ENCODE peak calls at places on chromosomes 3 and 15, in six cellular contexts. Z is HepG2, T is A549, C is HL-60, R is Panc1, A is GM12878. D is an unnamed sample.

GRCh38 chr3:15368561-15369135 is 36.3 kb upstream of the SH3BP5 start:
- DNase-seq in Z (no peak), C (no peak), A (no peak), R (no peak), T (no peak), D (no peak)

GRCh38 chr3:113695426-113695817 is 1.0 kb downstream of the USF3 start:
- DNase-seq in R (no peak), Z (peak; percentile 44), C (no peak), A (no peak), T (no peak), D (no peak)

GRCh38 chr15:73176579-73176978 is 124.3 kb downstream of the NEO1 start:
- DNase-seq in A (no peak), C (no peak), R (no peak), Z (no peak), T (no peak), D (no peak)

GRCh38 chr3:101677436-101678286 is 729 bp upstream of the ZBTB11 start:
- DNase-seq in Z (no peak), C (peak; percentile 30), A (no peak), R (no peak), T (no peak), D (no peak)

GRCh38 chr3:16252243-16252978 is 12.3 kb downstream of the DPH3 start:
- DNase-seq in T (no peak), C (no peak), Z (peak; percentile 91), A (peak; percentile 32), R (no peak), D (no peak)

GRCh38 chr3:171383206-171384018 is 76.8 kb downstream of the TNIK start:
- DNase-seq in T (no peak), R (no peak), C (no peak), Z (no peak), A (no peak), D (no peak)

GRCh38 chr15:76274226-76274625 is 37.0 kb downstream of the ETFA start:
- DNase-seq in C (no peak), Z (no peak), T (no peak), R (no peak), A (no peak), D (no peak)

GRCh38 chr3:37163262-37164020 is 10.9 kb downstream of the LRRFIP2 start:
- DNase-seq in A (no peak), R (no peak), C (no peak), Z (no peak), T (no peak), D (no peak)

GRCh38 chr15:25710184-25710583 is 152.9 kb downstream of the ATP10A start:
- DNase-seq in T (peak; percentile 28), R (no peak), C (no peak), Z (peak; percentile 18), A (no peak), D (no peak)

GRCh38 chr3:191688756-191689433 is 227.9 kb downstream of the PYDC2 start:
- DNase-seq in Z (no peak), C (no peak), T (no peak), R (no peak), A (no peak), D (no peak)

GRCh38 chr3:131922356-131922755 is 112.5 kb downstream of the CPNE4 start:
- DNase-seq in Z (no peak), R (no peak), C (no peak), T (no peak), A (no peak), D (no peak)

GRCh38 chr3:190265795-190266194 is 56.5 kb downstream of the CLDN1 start:
- DNase-seq in Z (no peak), A (no peak), R (no peak), T (no peak), C (no peak), D (peak; percentile 34)

GRCh38 chr3:53844262-53845102 is 1.7 kb downstream of the CHDH start:
- DNase-seq in C (no peak), Z (peak; percentile 85), T (no peak), R (no peak), A (no peak), D (no peak)

GRCh38 chr3:16318216-16318615 is 53.2 kb downstream of the OXNAD1 start:
- DNase-seq in Z (no peak), A (no peak), T (no peak), R (no peak), C (no peak), D (no peak)

GRCh38 chr3:83946554-83946953 is 1012.2 kb upstream of the CADM2 start:
- DNase-seq in A (no peak), C (no peak), Z (no peak), R (no peak), T (no peak), D (no peak)

GRCh38 chr15:62253294-62253693 is 88.2 kb upstream of the C2CD4B start:
- DNase-seq in R (no peak), T (no peak), A (no peak), C (no peak), Z (no peak), D (no peak)

GRCh38 chr15:75456710-75457109 is 5.2 kb upstream of the SIN3A start:
- DNase-seq in A (no peak), T (peak; percentile 25), Z (no peak), R (no peak), C (peak; percentile 75), D (no peak)

GRCh38 chr3:72334681-72335457 is 513.4 kb downstream of the SHQ1 start:
- DNase-seq in Z (no peak), R (no peak), A (no peak), T (no peak), C (no peak), D (no peak)

DNA sequence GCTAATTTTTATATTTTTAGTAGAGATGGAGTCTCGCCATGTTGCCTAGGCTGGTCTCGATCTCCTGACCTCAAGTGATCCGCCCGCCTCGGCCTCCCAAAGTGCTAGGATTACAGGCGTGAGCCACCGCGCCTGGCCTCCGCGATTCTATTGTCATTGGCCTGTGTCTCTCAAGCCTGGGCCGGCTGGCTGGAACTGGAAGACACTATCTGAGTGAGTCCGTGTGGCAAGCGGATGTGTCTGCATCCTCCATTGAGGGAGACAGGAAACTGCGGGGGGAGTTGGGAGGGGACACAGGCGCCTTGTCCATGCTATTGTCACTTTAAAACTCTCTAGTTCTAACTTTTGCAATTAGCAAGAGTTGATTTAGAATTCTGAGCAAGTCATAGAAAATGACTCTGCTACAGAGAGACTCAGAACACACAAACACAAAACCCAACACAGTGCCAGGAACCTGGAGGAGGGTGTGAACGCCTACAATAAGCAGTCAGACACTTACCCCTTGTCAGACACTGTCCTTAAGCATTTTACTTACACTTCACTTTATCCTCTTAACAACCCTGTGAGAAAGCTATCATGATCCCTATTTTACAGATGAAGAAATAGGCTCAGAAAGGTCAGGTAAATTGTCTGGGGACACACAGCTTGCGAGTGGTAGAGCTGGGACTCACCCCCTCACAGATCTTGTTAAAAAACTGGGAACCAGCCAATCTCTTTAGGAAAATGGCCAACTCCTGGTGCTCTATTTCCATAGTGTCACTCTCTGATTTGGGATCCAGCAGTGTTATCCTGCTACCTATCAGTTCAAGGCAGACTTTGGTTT is 38.7 kb downstream of the ANP32A start:
- DNase-seq in Z (no peak), R (no peak), T (no peak), A (no peak), C (peak; percentile 95), D (no peak)
- TF ChIP-seq REST in Z (no peak), R (no peak), T (no peak), A (no peak), C (no peak), D (no peak)

GRCh38 chr3:148991219-148992026 is at the start of gene GYG1:
- DNase-seq in R (no peak), T (peak; percentile 82), Z (peak; percentile 68), A (no peak), C (peak; percentile 78), D (peak; percentile 60)

GRCh38 chr3:148992635-148993230 is 1.4 kb downstream of the GYG1 start:
- DNase-seq in C (no peak), R (no peak), Z (no peak), T (no peak), A (no peak), D (no peak)

GRCh38 chr3:148990211-148990610 is 1.1 kb upstream of the GYG1 start:
- DNase-seq in Z (no peak), T (no peak), C (peak; percentile 82), R (no peak), A (no peak), D (no peak)

GRCh38 chr3:148997623-148998022 is 6.3 kb downstream of the GYG1 start:
- DNase-seq in Z (no peak), T (no peak), A (no peak), C (no peak), R (no peak), D (no peak)

GRCh38 chr3:148992027-148992634 is 791 bp downstream of the GYG1 start:
- DNase-seq in R (no peak), A (no peak), Z (peak; percentile 8), C (peak; percentile 43), T (peak; percentile 26), D (no peak)
- TF ChIP-seq REST in R (no peak), A (no peak), Z (no peak), C (no peak), T (no peak), D (no peak)

GRCh38 chr3:30604566-30604965 is 1.8 kb upstream of the TGFBR2 start:
- DNase-seq in R (no peak), C (peak; percentile 54), Z (no peak), A (no peak), T (no peak), D (no peak)

GRCh38 chr3:30606301-30607031 is at the start of gene TGFBR2:
- DNase-seq in Z (peak; percentile 98), T (peak; percentile 96), C (peak; percentile 96), R (peak; percentile 86), A (peak; percentile 5), D (peak; percentile 95)

GRCh38 chr3:30605706-30606300 is 598 bp upstream of the TGFBR2 start:
- DNase-seq in Z (no peak), T (no peak), A (no peak), C (no peak), R (no peak), D (no peak)

GRCh38 chr3:30604091-30604490 is 2.3 kb upstream of the TGFBR2 start:
- DNase-seq in C (peak; percentile 39), T (no peak), A (no peak), R (no peak), Z (no peak), D (no peak)

GRCh38 chr3:30605005-30605404 is 1.4 kb upstream of the TGFBR2 start:
- DNase-seq in A (no peak), T (no peak), R (no peak), Z (no peak), C (no peak), D (no peak)
- TF ChIP-seq REST in A (no peak), T (no peak), R (no peak), Z (no peak), C (no peak), D (no peak)

DNA sequence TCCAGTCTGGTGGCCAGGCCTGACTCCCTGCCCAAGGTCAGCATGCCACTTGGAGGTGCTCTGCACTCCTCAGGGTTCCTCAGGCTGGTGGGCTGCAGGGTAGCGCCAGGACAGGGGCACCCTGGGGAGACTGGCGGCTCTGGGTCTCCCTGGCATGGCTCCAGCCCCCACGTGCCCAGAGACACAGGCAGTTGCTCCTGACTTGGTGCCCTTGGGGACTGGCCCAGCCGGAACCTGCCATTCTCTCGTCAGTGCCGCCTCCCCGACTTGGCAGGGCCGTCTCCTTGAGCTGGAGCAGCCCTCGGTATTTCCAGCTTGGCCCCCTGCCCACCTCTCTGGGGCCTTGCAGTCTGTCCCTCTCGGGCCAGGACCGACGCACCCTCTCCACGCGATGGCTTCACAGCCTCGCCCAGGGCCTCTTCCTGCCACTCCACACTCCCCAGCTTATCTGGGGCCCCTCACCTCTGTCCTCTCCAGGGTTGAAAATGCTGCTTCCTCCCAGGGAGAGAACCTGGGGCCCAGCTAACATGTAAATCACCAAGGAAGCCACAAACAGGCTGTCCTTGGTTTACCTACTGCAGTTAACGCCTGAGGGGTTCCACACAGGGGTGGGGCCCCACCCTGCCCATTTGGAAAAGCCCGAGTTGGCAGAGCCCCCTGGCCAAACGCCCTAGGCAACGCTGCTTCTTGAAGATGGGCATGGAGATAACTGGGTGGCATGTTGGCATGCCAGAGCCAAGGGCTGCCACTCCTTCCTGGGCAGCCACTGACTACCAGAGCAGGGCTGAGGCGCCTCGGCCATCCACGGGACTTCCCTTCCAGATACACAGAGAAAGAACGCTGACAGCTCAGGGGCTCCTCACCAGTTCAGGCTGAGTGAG is 61.4 kb downstream of the SMAD6 start:
- DNase-seq in Z (no peak), R (no peak), C (no peak), A (no peak), T (no peak), D (no peak)
- TF ChIP-seq REST in Z (no peak), R (no peak), C (no peak), A (no peak), T (no peak), D (no peak)

D was measured in HCT116.